ENCODE peak calls at places on chromosomes 7 and 10, in eight cellular contexts. T, S, O, N, D, E, R and Y are unnamed samples.

GRCh38 chr7:119711104-119711503 is 561.9 kb upstream of the KCND2 start:
- DNase-seq in T (no peak), S (no peak), O (no peak), N (no peak), D (no peak), E (no peak), R (no peak), Y (no peak)

GRCh38 chr7:121034929-121035328 is 46.4 kb downstream of the CPED1 start:
- DNase-seq in T (no peak), S (no peak), O (no peak), N (no peak), D (no peak), E (no peak), R (no peak), Y (no peak)

GRCh38 chr10:47137311-47137851 is 162.6 kb upstream of the GDF10 start:
- DNase-seq in T (no peak), S (no peak), O (no peak), N (peak; percentile 24), D (no peak), E (no peak), R (no peak), Y (no peak)

GRCh38 chr7:87853237-87853864 is 22.8 kb downstream of the SLC25A40 start:
- DNase-seq in T (no peak), S (no peak), O (no peak), N (no peak), D (no peak), E (peak; percentile 26), R (no peak), Y (no peak)

GRCh38 chr7:16967174-16967868 is 85.5 kb upstream of the AGR3 start:
- DNase-seq in T (no peak), S (no peak), O (no peak), N (no peak), D (no peak), E (no peak), R (no peak), Y (no peak)

GRCh38 chr7:131607291-131608111 is 51.1 kb upstream of the PODXL start:
- DNase-seq in T (no peak), S (no peak), O (no peak), N (no peak), D (no peak), E (no peak), R (no peak), Y (no peak)

GRCh38 chr10:79905322-79906314 is 43.3 kb downstream of the SFTPD start:
- DNase-seq in T (no peak), S (peak; percentile 34), O (no peak), N (peak; percentile 30), D (no peak), E (peak; percentile 27), R (no peak), Y (no peak)

GRCh38 chr10:4541292-4541691 is 284.7 kb upstream of the AKR1E2 start:
- DNase-seq in T (no peak), S (no peak), O (no peak), N (peak; percentile 7), D (no peak), E (no peak), R (no peak), Y (peak; percentile 87)

GRCh38 chr10:46299531-46300366 is 13.0 kb downstream of the ANTXRL start:
- DNase-seq in T (no peak), S (no peak), O (no peak), N (no peak), D (no peak), E (no peak), R (no peak), Y (no peak)

GRCh38 chr7:95209778-95210177 is 114.6 kb downstream of the PON1 start:
- DNase-seq in T (no peak), S (no peak), O (no peak), N (no peak), D (no peak), E (no peak), R (no peak), Y (no peak)

GRCh38 chr10:17022399-17022798 is 107.2 kb downstream of the CUBN start:
- DNase-seq in T (no peak), S (no peak), O (no peak), N (no peak), D (peak; percentile 30), E (no peak), R (no peak), Y (no peak)

GRCh38 chr7:144565586-144565985 is 162.1 kb upstream of the NOBOX start:
- DNase-seq in T (no peak), S (peak; percentile 3), O (no peak), N (no peak), D (no peak), E (no peak), R (no peak), Y (no peak)

GRCh38 chr7:151769189-151769821 is 107.6 kb downstream of the PRKAG2 start:
- DNase-seq in T (no peak), S (no peak), O (no peak), N (no peak), D (no peak), E (peak; percentile 88), R (no peak), Y (no peak)

GRCh38 chr7:22725585-22725984 is 1.4 kb upstream of the IL6 start:
- DNase-seq in T (no peak), S (peak; percentile 53), O (no peak), N (no peak), D (no peak), E (peak; percentile 28), R (no peak), Y (no peak)

GRCh38 chr7:22333680-22334141 is 23.2 kb downstream of the RAPGEF5 start:
- DNase-seq in T (peak; percentile 28), S (no peak), O (no peak), N (no peak), D (no peak), E (no peak), R (no peak), Y (no peak)

GRCh38 chr10:102400598-102401321 is 5.3 kb downstream of the NFKB2 start:
- DNase-seq in T (peak; percentile 42), S (no peak), O (no peak), N (no peak), D (no peak), E (no peak), R (no peak), Y (no peak)

GRCh38 chr7:114150704-114151103 is 231.9 kb upstream of the PPP1R3A start:
- DNase-seq in T (no peak), S (no peak), O (no peak), N (no peak), D (no peak), E (no peak), R (no peak), Y (no peak)

GRCh38 chr7:20666444-20666843 is 51.0 kb downstream of the ABCB5 start:
- DNase-seq in T (no peak), S (no peak), O (no peak), N (no peak), D (no peak), E (no peak), R (no peak), Y (no peak)

GRCh38 chr10:8044908-8045727 is 9.4 kb upstream of the GATA3 start:
- DNase-seq in T (no peak), S (no peak), O (no peak), N (peak; percentile 25), D (no peak), E (no peak), R (no peak), Y (no peak)

GRCh38 chr10:21515581-21516269 is 9.8 kb downstream of the SKIDA1 start:
- DNase-seq in T (no peak), S (no peak), O (no peak), N (no peak), D (no peak), E (no peak), R (no peak), Y (no peak)
- H3K4me3 ChIP-seq in T (peak overlapping the region; percentile 74), S (peak overlapping the region; percentile 59), O (peak overlapping the region; percentile 87), N (peak overlapping the region; percentile 57), D (peak overlapping the region; percentile 64), E (peak overlapping the region; percentile 11), R (peak overlapping the region; percentile 75), Y (peak overlapping the region; percentile 70)

GRCh38 chr10:33229252-33229943 is 105.1 kb downstream of the NRP1 start:
- DNase-seq in T (no peak), S (peak; percentile 81), O (no peak), N (no peak), D (no peak), E (no peak), R (no peak), Y (no peak)
- H3K27ac ChIP-seq in T (no peak overlapping the region), S (peak overlapping the region; percentile 52), O (no peak overlapping the region), N (no peak overlapping the region), D (peak overlapping the region; percentile 65), E (no peak overlapping the region), R (peak overlapping the region; percentile 76), Y (no peak overlapping the region)

GRCh38 chr7:77456711-77457110 is 40.6 kb upstream of the GSAP start:
- DNase-seq in T (no peak), S (no peak), O (no peak), N (no peak), D (no peak), E (no peak), R (no peak), Y (no peak)
- H3K4me3 ChIP-seq in T (no peak overlapping the region), S (no peak overlapping the region), O (no peak overlapping the region), N (no peak overlapping the region), D (no peak overlapping the region), E (no peak overlapping the region), R (no peak overlapping the region), Y (no peak overlapping the region)

GRCh38 chr7:68958571-68958970 is 639.7 kb upstream of the AUTS2 start:
- DNase-seq in T (no peak), S (no peak), O (no peak), N (no peak), D (no peak), E (no peak), R (no peak), Y (no peak)
- H3K27ac ChIP-seq in T (no peak overlapping the region), S (no peak overlapping the region), O (no peak overlapping the region), N (no peak overlapping the region), D (no peak overlapping the region), E (no peak overlapping the region), R (no peak overlapping the region), Y (no peak overlapping the region)

DNA sequence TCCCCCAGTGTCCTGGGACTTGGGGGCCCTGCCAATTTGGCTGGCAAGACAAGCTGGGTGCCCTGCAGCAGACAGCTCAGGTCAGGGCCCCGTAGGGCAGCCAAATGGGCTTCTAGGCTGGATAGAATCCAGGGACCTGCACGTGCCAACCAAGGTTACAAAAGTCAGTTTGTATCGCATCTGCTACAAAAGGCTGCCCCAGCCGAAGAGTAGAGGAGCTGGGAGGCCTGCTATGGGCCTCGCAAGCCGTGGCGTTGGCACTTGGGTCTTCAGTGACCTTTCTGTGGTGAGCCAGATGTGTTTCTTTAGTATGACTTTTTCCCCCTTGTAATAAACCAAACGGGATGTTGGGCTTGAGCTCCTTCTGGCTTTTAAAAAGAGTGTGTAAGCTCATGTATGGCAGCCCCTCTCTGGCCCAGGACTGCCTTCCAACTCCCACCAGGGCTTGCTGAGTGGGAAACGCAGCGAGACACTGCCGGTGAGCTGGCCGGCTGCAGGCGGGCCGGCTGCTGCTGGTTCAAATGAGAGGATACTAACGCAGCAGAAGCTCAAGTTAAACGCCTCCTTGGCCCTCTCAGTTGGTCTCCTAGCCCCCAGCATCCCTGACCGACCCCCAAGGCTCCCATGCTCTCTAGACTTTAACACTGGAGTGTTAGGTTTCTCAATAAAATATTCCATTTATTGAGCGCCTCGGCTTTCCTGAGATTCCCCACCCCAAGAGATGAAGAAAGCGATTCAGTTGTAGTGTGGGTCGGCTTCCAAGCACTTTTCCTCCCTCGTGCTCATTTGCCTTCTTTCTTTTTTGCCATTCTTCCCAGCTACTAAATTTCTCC is 3.1 kb upstream of the HOXA10 start:
- DNase-seq in T (peak; percentile 5), S (no peak), O (peak; percentile 65), N (no peak), D (no peak), E (no peak), R (peak; percentile 2), Y (no peak)
- H3K4me3 ChIP-seq in T (no peak overlapping the region), S (no peak overlapping the region), O (peak overlapping the region; percentile 32), N (peak overlapping the region; percentile 40), D (no peak overlapping the region), E (no peak overlapping the region), R (no peak overlapping the region), Y (no peak overlapping the region)